ENCODE peak calls at places on chromosomes 6 and 20, in ten cellular contexts. Y, Q, D, K, B, S, G, M, X and H are unnamed samples.

GRCh38 chr6:43021270-43022047 is at the start of gene RRP36:
- DNase-seq in S (no peak), K (peak), Q (peak), B (peak), M (peak), D (peak), X (peak), Y (peak), G (peak), H (peak)

GRCh38 chr6:55822815-55823214 is 52.6 kb downstream of the BMP5 start:
- DNase-seq in B (no peak), G (no peak), M (no peak), K (no peak), Y (no peak), S (no peak), D (no peak), X (no peak), Q (peak), H (no peak)

GRCh38 chr6:105810105-105810921 is 275.8 kb upstream of the PRDM1 start:
- DNase-seq in X (no peak), B (peak), S (peak), K (no peak), Q (peak), M (no peak), G (peak), Y (peak), D (peak), H (peak)

GRCh38 chr6:121319112-121319553 is 15.1 kb downstream of the TBC1D32 start:
- DNase-seq in S (no peak), D (peak), Y (no peak), B (peak), M (no peak), G (no peak), K (no peak), X (no peak), Q (peak), H (no peak)

GRCh38 chr20:433300-433975 is 25.3 kb downstream of the RBCK1 start:
- DNase-seq in M (no peak), B (no peak), Y (peak), D (no peak), S (no peak), K (no peak), Q (peak), G (no peak), X (peak), H (no peak)

GRCh38 chr6:38445321-38445720 is 194.4 kb downstream of the BTBD9 start:
- DNase-seq in Q (peak), S (no peak), G (no peak), B (no peak), K (no peak), X (no peak), D (no peak), M (no peak), Y (no peak), H (no peak)

GRCh38 chr20:63402178-63402859 is 41.2 kb upstream of the CHRNA4 start:
- DNase-seq in G (no peak), K (no peak), M (no peak), X (no peak), Q (no peak), Y (no peak), S (no peak), D (no peak), B (no peak), H (no peak)

GRCh38 chr6:12578751-12579150 is 137.8 kb upstream of the PHACTR1 start:
- DNase-seq in B (peak), M (no peak), G (no peak), K (no peak), X (no peak), D (no peak), S (no peak), Y (no peak), Q (peak), H (no peak)

GRCh38 chr20:54766483-54766882 is 291.1 kb downstream of the DOK5 start:
- DNase-seq in S (no peak), G (no peak), D (no peak), K (no peak), M (no peak), Y (no peak), X (no peak), Q (no peak), B (no peak), H (no peak)

GRCh38 chr6:47752801-47753200 is 29.0 kb upstream of the OPN5 start:
- DNase-seq in S (no peak), M (no peak), K (no peak), D (no peak), Y (no peak), X (no peak), Q (no peak), B (no peak), G (no peak), H (no peak)

GRCh38 chr20:58980711-58981563 is at the start of gene NELFCD:
- DNase-seq in S (peak), G (peak), Q (peak), X (peak), K (peak), B (peak), Y (peak), D (peak), M (peak), H (peak)

GRCh38 chr20:50855498-50856474 is 60.9 kb downstream of the BCAS4 start:
- DNase-seq in B (peak), K (no peak), D (no peak), X (no peak), Y (no peak), G (peak), Q (peak), S (no peak), M (no peak), H (no peak)